ENCODE peak calls at places on chromosome 4, in six cellular contexts. F, Z, P, A, J and U are unnamed samples. For H3K4me1, the result is how much of the 10 kb centered on the place peaks cover.

GRCh38 chr4:83781434-83781833 is 245.5 kb downstream of the GPAT3 start:
- DNase-seq in J (no peak), Z (no peak), F (no peak), P (no peak), A (no peak), U (no peak)

GRCh38 chr4:141807073-141807472 is 170.7 kb downstream of the IL15 start:
- DNase-seq in Z (no peak), P (no peak), F (no peak), A (no peak), J (no peak), U (no peak)

GRCh38 chr4:72348701-72349100 is 220.3 kb downstream of the ADAMTS3 start:
- DNase-seq in J (no peak), P (no peak), F (no peak), A (no peak), Z (no peak), U (no peak)

GRCh38 chr4:30619679-30620078 is 100.5 kb upstream of the PCDH7 start:
- DNase-seq in Z (no peak), A (no peak), P (no peak), F (no peak), J (no peak), U (no peak)

GRCh38 chr4:112847045-112847444 is 202.4 kb upstream of the ANK2 start:
- DNase-seq in J (no peak), Z (no peak), F (no peak), A (no peak), P (no peak), U (no peak)

GRCh38 chr4:52507774-52508173 is 151.3 kb downstream of the USP46 start:
- DNase-seq in F (peak), Z (no peak), J (peak), A (no peak), P (no peak), U (no peak)

GRCh38 chr4:5921578-5921977 is 28.7 kb upstream of the CRMP1 start:
- DNase-seq in A (no peak), P (no peak), J (no peak), F (no peak), Z (no peak), U (no peak)

GRCh38 chr4:41339812-41340809 is 83.4 kb downstream of the UCHL1 start:
- DNase-seq in P (peak), A (no peak), F (no peak), Z (no peak), J (peak), U (no peak)

GRCh38 chr4:101857176-101857575 is 66.6 kb downstream of the BANK1 start:
- DNase-seq in P (no peak), Z (no peak), J (no peak), A (no peak), F (no peak), U (no peak)

GRCh38 chr4:1744552-1744951 is 23.2 kb downstream of the TACC3 start:
- DNase-seq in Z (no peak), A (no peak), J (no peak), P (no peak), F (no peak), U (no peak)

GRCh38 chr4:30828290-30828926 is 108.2 kb downstream of the PCDH7 start:
- DNase-seq in Z (no peak), A (no peak), J (no peak), F (no peak), P (no peak), U (no peak)

GRCh38 chr4:183328832-183329231 is 6.6 kb upstream of the CLDN24 start:
- DNase-seq in F (no peak), A (no peak), P (no peak), J (no peak), Z (no peak), U (no peak)

GRCh38 chr4:3747582-3747906 is 18.6 kb upstream of the ADRA2C start:
- DNase-seq in J (no peak), A (no peak), Z (no peak), P (no peak), F (no peak), U (no peak)

GRCh38 chr4:54784188-54784671 is 126.5 kb downstream of the KIT start:
- DNase-seq in F (peak), J (peak), Z (no peak), A (peak), P (no peak), U (peak)

GRCh38 chr4:181792641-181793612 is 450.3 kb upstream of the TENM3 start:
- DNase-seq in J (no peak), A (no peak), P (no peak), Z (no peak), F (no peak), U (no peak)

GRCh38 chr4:78370625-78371372 is 180.8 kb upstream of the ANXA3 start:
- DNase-seq in J (no peak), P (no peak), A (no peak), F (no peak), Z (no peak), U (no peak)

GRCh38 chr4:41981456-41981855 is at the start of gene DCAF4L1:
- DNase-seq in P (no peak), F (no peak), Z (no peak), A (no peak), J (no peak), U (no peak)

GRCh38 chr4:169256101-169256612 is 14.6 kb downstream of the SH3RF1 start:
- DNase-seq in Z (no peak), P (no peak), F (no peak), A (no peak), J (no peak), U (no peak)

GRCh38 chr4:169253087-169253675 is 17.6 kb downstream of the SH3RF1 start:
- DNase-seq in Z (no peak), A (no peak), J (no peak), P (no peak), F (no peak), U (no peak)

GRCh38 chr4:169252339-169253086 is 18.2 kb downstream of the SH3RF1 start:
- DNase-seq in A (no peak), P (no peak), J (no peak), F (no peak), Z (no peak), U (no peak)

GRCh38 chr4:169253904-169254303 is 16.9 kb downstream of the SH3RF1 start:
- DNase-seq in F (no peak), P (no peak), A (no peak), J (no peak), Z (no peak), U (no peak)

GRCh38 chr4:169254546-169254983 is 16.2 kb downstream of the SH3RF1 start:
- DNase-seq in Z (no peak), P (no peak), F (no peak), A (no peak), J (peak), U (no peak)
- H3K4me1 ChIP-seq in Z (half or more), P (half or more), F (half or more), A (half or more), J (under half), U (half or more)

GRCh38 chr4:163269874-163270273 is 62.5 kb downstream of the NPY1R start:
- DNase-seq in Z (no peak), J (no peak), A (no peak), P (no peak), F (no peak), U (no peak)
- H3K4me1 ChIP-seq in Z (under half), J (under half), A (under half), P (under half), F (under half), U (under half)

GRCh38 chr4:81504685-81505598 is 33.2 kb upstream of the RASGEF1B start:
- DNase-seq in A (peak), J (peak), Z (no peak), P (no peak), F (peak), U (peak)
- H3K4me1 ChIP-seq in A (under half), J (under half), Z (under half), P (under half), F (under half), U (under half)

GRCh38 chr4:94462572-94462971 is 10.8 kb downstream of the PDLIM5 start:
- DNase-seq in J (no peak), Z (no peak), P (no peak), F (no peak), A (no peak), U (no peak)

GRCh38 chr4:94461506-94461905 is 9.8 kb downstream of the PDLIM5 start:
- DNase-seq in Z (no peak), F (no peak), A (no peak), J (no peak), P (no peak), U (no peak)

GRCh38 chr4:94466923-94467322 is 15.2 kb downstream of the PDLIM5 start:
- DNase-seq in P (no peak), J (no peak), F (no peak), Z (no peak), A (no peak), U (no peak)

GRCh38 chr4:94459462-94460161 is 7.9 kb downstream of the PDLIM5 start:
- DNase-seq in J (no peak), Z (no peak), F (no peak), A (no peak), P (no peak), U (no peak)

GRCh38 chr4:94463771-94464170 is 12.0 kb downstream of the PDLIM5 start:
- DNase-seq in P (no peak), Z (no peak), A (no peak), J (no peak), F (no peak), U (no peak)
- H3K4me1 ChIP-seq in P (under half), Z (half or more), A (under half), J (under half), F (half or more), U (under half)

GRCh38 chr4:33339762-33340161 is 2619.6 kb downstream of the PCDH7 start:
- DNase-seq in F (no peak), Z (no peak), A (no peak), J (no peak), P (no peak), U (no peak)
- H3K4me1 ChIP-seq in F (under half), Z (under half), A (under half), J (under half), P (under half), U (under half)